ENCODE peak calls at places on chromosomes 5 and 9, in five cellular contexts. One of them, this sample, is unnamed.

GRCh38 chr5:6713274-6714181 is at the start of gene TENT4A:
- DNase-seq in breast epithelium: no peak
- DNase-seq in neuronal stem cell: no peak
- DNase-seq in uterus: peak; percentile 54
- DNase-seq in fibroblast of lung: peak; percentile 27
- DNase-seq in this sample: peak; percentile 97

GRCh38 chr5:170571331-170571731 is 67.5 kb downstream of the KCNIP1 start:
- DNase-seq in breast epithelium: no peak
- DNase-seq in neuronal stem cell: no peak
- DNase-seq in uterus: no peak
- DNase-seq in fibroblast of lung: peak; percentile 89
- DNase-seq in this sample: no peak

GRCh38 chr9:17191095-17191494 is 56.3 kb downstream of the CNTLN start:
- DNase-seq in breast epithelium: no peak
- DNase-seq in neuronal stem cell: no peak
- DNase-seq in uterus: no peak
- DNase-seq in fibroblast of lung: peak; percentile 10
- DNase-seq in this sample: no peak

GRCh38 chr5:107542831-107543231 is 127.9 kb downstream of the EFNA5 start:
- DNase-seq in breast epithelium: peak; percentile 73
- DNase-seq in neuronal stem cell: no peak
- DNase-seq in uterus: peak; percentile 69
- DNase-seq in fibroblast of lung: peak; percentile 73
- DNase-seq in this sample: no peak

GRCh38 chr9:16192403-16193017 is 639.7 kb downstream of the CCDC171 start:
- DNase-seq in breast epithelium: no peak
- DNase-seq in neuronal stem cell: no peak
- DNase-seq in uterus: no peak
- DNase-seq in fibroblast of lung: peak; percentile 71
- DNase-seq in this sample: no peak

GRCh38 chr5:64149268-64149667 is 16.4 kb upstream of the RNF180 start:
- DNase-seq in breast epithelium: no peak
- DNase-seq in neuronal stem cell: no peak
- DNase-seq in uterus: no peak
- DNase-seq in fibroblast of lung: no peak
- DNase-seq in this sample: no peak

GRCh38 chr5:157245477-157245876 is 20.4 kb upstream of the CYFIP2 start:
- DNase-seq in breast epithelium: no peak
- DNase-seq in neuronal stem cell: no peak
- DNase-seq in uterus: no peak
- DNase-seq in fibroblast of lung: peak; percentile 47
- DNase-seq in this sample: no peak

GRCh38 chr9:98159790-98160189 is 32.6 kb downstream of the CORO2A start:
- DNase-seq in breast epithelium: no peak
- DNase-seq in neuronal stem cell: no peak
- DNase-seq in uterus: no peak
- DNase-seq in fibroblast of lung: no peak
- DNase-seq in this sample: no peak

GRCh38 chr9:7186175-7186574 is 428.4 kb downstream of the KDM4C start:
- DNase-seq in breast epithelium: no peak
- DNase-seq in neuronal stem cell: no peak
- DNase-seq in uterus: no peak
- DNase-seq in fibroblast of lung: no peak
- DNase-seq in this sample: no peak

GRCh38 chr5:157004893-157005551 is 42.0 kb upstream of the TIMD4 start:
- DNase-seq in breast epithelium: no peak
- DNase-seq in neuronal stem cell: no peak
- DNase-seq in uterus: no peak
- DNase-seq in fibroblast of lung: peak; percentile 26
- DNase-seq in this sample: no peak

GRCh38 chr5:77186990-77187389 is 23.5 kb upstream of the PDE8B start:
- DNase-seq in breast epithelium: no peak
- DNase-seq in neuronal stem cell: no peak
- DNase-seq in uterus: no peak
- DNase-seq in fibroblast of lung: no peak
- DNase-seq in this sample: no peak

GRCh38 chr5:82388186-82388585 is 110.0 kb upstream of the RPS23 start:
- DNase-seq in breast epithelium: no peak
- DNase-seq in neuronal stem cell: no peak
- DNase-seq in uterus: no peak
- DNase-seq in fibroblast of lung: peak; percentile 97
- DNase-seq in this sample: no peak

GRCh38 chr5:27590503-27590902 is 552.1 kb upstream of the CDH9 start:
- DNase-seq in breast epithelium: no peak
- DNase-seq in neuronal stem cell: no peak
- DNase-seq in uterus: no peak
- DNase-seq in fibroblast of lung: no peak
- DNase-seq in this sample: no peak

GRCh38 chr9:137217276-137218211 is 4.5 kb downstream of the RNF208 start:
- DNase-seq in breast epithelium: peak; percentile 92
- DNase-seq in neuronal stem cell: no peak
- DNase-seq in uterus: peak; percentile 62
- DNase-seq in fibroblast of lung: no peak
- DNase-seq in this sample: no peak

GRCh38 chr5:145965804-145966203 is 29.4 kb downstream of the SH3RF2 start:
- DNase-seq in breast epithelium: no peak
- DNase-seq in neuronal stem cell: no peak
- DNase-seq in uterus: no peak
- DNase-seq in fibroblast of lung: no peak
- DNase-seq in this sample: no peak

GRCh38 chr5:58887311-58887710 is 304.4 kb downstream of the RAB3C start:
- DNase-seq in breast epithelium: no peak
- DNase-seq in neuronal stem cell: no peak
- DNase-seq in uterus: no peak
- DNase-seq in fibroblast of lung: no peak
- DNase-seq in this sample: no peak

GRCh38 chr5:6905423-6905822 is 192.2 kb downstream of the TENT4A start:
- DNase-seq in breast epithelium: no peak
- DNase-seq in neuronal stem cell: no peak
- DNase-seq in uterus: no peak
- DNase-seq in fibroblast of lung: no peak
- DNase-seq in this sample: no peak

GRCh38 chr5:55370291-55370925 is 62.6 kb downstream of the MTREX start:
- DNase-seq in breast epithelium: no peak
- DNase-seq in neuronal stem cell: no peak
- DNase-seq in uterus: no peak
- DNase-seq in fibroblast of lung: no peak
- DNase-seq in this sample: no peak

GRCh38 chr5:139414601-139415121 is 10.8 kb upstream of the SPATA24 start:
- DNase-seq in breast epithelium: no peak
- DNase-seq in neuronal stem cell: no peak
- DNase-seq in uterus: no peak
- DNase-seq in fibroblast of lung: peak; percentile 48
- DNase-seq in this sample: no peak

GRCh38 chr5:41161271-41161670 is 52.1 kb downstream of the C6 start:
- DNase-seq in breast epithelium: no peak
- DNase-seq in neuronal stem cell: no peak
- DNase-seq in uterus: no peak
- DNase-seq in fibroblast of lung: peak; percentile 60
- DNase-seq in this sample: no peak

GRCh38 chr9:68759981-68760673 is 55.1 kb downstream of the PIP5K1B start:
- DNase-seq in breast epithelium: no peak
- DNase-seq in neuronal stem cell: no peak
- DNase-seq in uterus: no peak
- DNase-seq in fibroblast of lung: no peak
- DNase-seq in this sample: no peak

GRCh38 chr9:70479880-70480291 is 65.4 kb upstream of the KLF9 start:
- DNase-seq in breast epithelium: no peak
- DNase-seq in neuronal stem cell: no peak
- DNase-seq in uterus: no peak
- DNase-seq in fibroblast of lung: peak; percentile 84
- DNase-seq in this sample: no peak

GRCh38 chr9:13186091-13186490 is 93.4 kb downstream of the MPDZ start:
- DNase-seq in breast epithelium: no peak
- DNase-seq in neuronal stem cell: no peak
- DNase-seq in uterus: no peak
- DNase-seq in fibroblast of lung: peak; percentile 50
- DNase-seq in this sample: no peak

GRCh38 chr9:112174223-112174964 is 703 bp downstream of the SUSD1 start:
- DNase-seq in breast epithelium: no peak
- DNase-seq in neuronal stem cell: no peak
- DNase-seq in uterus: peak; percentile 40
- DNase-seq in fibroblast of lung: peak; percentile 45
- DNase-seq in this sample: peak; percentile 57

GRCh38 chr5:67047616-67048015 is 149.0 kb downstream of the CD180 start:
- DNase-seq in breast epithelium: no peak
- DNase-seq in neuronal stem cell: no peak
- DNase-seq in uterus: no peak
- DNase-seq in fibroblast of lung: no peak
- DNase-seq in this sample: no peak

GRCh38 chr9:134474058-134474370 is 147.8 kb downstream of the RXRA start:
- DNase-seq in breast epithelium: no peak
- DNase-seq in neuronal stem cell: no peak
- DNase-seq in uterus: peak; percentile 61
- DNase-seq in fibroblast of lung: peak; percentile 56
- DNase-seq in this sample: no peak

GRCh38 chr5:132049093-132049492 is 11.4 kb upstream of the IL3 start:
- DNase-seq in breast epithelium: no peak
- DNase-seq in neuronal stem cell: no peak
- DNase-seq in uterus: no peak
- DNase-seq in fibroblast of lung: no peak
- DNase-seq in this sample: no peak

GRCh38 chr5:163489055-163489744 is 16.2 kb upstream of the MAT2B start:
- DNase-seq in breast epithelium: no peak
- DNase-seq in neuronal stem cell: no peak
- DNase-seq in uterus: no peak
- DNase-seq in fibroblast of lung: no peak
- DNase-seq in this sample: no peak

GRCh38 chr5:139105621-139106071 is 92.5 kb downstream of the SIL1 start:
- DNase-seq in breast epithelium: no peak
- DNase-seq in neuronal stem cell: peak; percentile 23
- DNase-seq in uterus: no peak
- DNase-seq in fibroblast of lung: no peak
- DNase-seq in this sample: no peak

GRCh38 chr9:22227986-22228385 is 218.6 kb upstream of the DMRTA1 start:
- DNase-seq in breast epithelium: no peak
- DNase-seq in neuronal stem cell: no peak
- DNase-seq in uterus: no peak
- DNase-seq in fibroblast of lung: no peak
- DNase-seq in this sample: no peak
- H3K9me3 ChIP-seq in breast epithelium: peaks cover 15% of the 10 kb centered on the region
- H3K9me3 ChIP-seq in neuronal stem cell: no peaks in the 10 kb centered on the region
- H3K9me3 ChIP-seq in uterus: no peaks in the 10 kb centered on the region
- H3K9me3 ChIP-seq in fibroblast of lung: no peaks in the 10 kb centered on the region
- H3K9me3 ChIP-seq in this sample: no peaks in the 10 kb centered on the region

DNA sequence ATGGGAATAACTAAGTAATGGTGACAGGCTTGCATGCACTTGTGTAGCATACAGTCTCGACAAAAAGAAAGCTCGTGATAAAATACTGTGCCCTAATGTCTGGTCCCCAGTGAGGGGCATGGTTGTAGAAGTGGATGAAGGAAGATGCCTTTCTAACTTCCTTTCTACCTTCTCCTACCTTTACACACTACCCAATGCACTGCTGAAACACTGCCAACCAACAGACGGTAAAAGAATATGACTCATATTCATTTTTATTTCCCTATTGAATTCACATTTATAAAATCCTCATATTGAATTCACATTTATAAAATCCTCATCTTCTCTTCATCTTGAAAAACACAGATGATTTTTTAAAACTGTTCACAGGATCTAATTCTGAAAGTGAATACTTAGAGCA is 223.0 kb downstream of the PJA2 start:
- DNase-seq in breast epithelium: no peak
- DNase-seq in neuronal stem cell: no peak
- DNase-seq in uterus: no peak
- DNase-seq in fibroblast of lung: no peak
- DNase-seq in this sample: no peak
- H3K9me3 ChIP-seq in breast epithelium: no peaks in the 10 kb centered on the region
- H3K9me3 ChIP-seq in neuronal stem cell: no peaks in the 10 kb centered on the region
- H3K9me3 ChIP-seq in uterus: no peaks in the 10 kb centered on the region
- H3K9me3 ChIP-seq in fibroblast of lung: no peaks in the 10 kb centered on the region
- H3K9me3 ChIP-seq in this sample: peaks cover 2% of the 10 kb centered on the region

GRCh38 chr5:38341641-38342040 is 83.3 kb downstream of the EGFLAM start:
- DNase-seq in breast epithelium: no peak
- DNase-seq in neuronal stem cell: no peak
- DNase-seq in uterus: no peak
- DNase-seq in fibroblast of lung: no peak
- DNase-seq in this sample: no peak

GRCh38 chr5:38342261-38342660 is 83.9 kb downstream of the EGFLAM start:
- DNase-seq in breast epithelium: no peak
- DNase-seq in neuronal stem cell: no peak
- DNase-seq in uterus: no peak
- DNase-seq in fibroblast of lung: no peak
- DNase-seq in this sample: no peak

GRCh38 chr5:38338455-38338854 is 80.1 kb downstream of the EGFLAM start:
- DNase-seq in breast epithelium: no peak
- DNase-seq in neuronal stem cell: no peak
- DNase-seq in uterus: no peak
- DNase-seq in fibroblast of lung: no peak
- DNase-seq in this sample: no peak

GRCh38 chr5:38340961-38341500 is 82.7 kb downstream of the EGFLAM start:
- DNase-seq in breast epithelium: no peak
- DNase-seq in neuronal stem cell: no peak
- DNase-seq in uterus: no peak
- DNase-seq in fibroblast of lung: no peak
- DNase-seq in this sample: no peak

DNA sequence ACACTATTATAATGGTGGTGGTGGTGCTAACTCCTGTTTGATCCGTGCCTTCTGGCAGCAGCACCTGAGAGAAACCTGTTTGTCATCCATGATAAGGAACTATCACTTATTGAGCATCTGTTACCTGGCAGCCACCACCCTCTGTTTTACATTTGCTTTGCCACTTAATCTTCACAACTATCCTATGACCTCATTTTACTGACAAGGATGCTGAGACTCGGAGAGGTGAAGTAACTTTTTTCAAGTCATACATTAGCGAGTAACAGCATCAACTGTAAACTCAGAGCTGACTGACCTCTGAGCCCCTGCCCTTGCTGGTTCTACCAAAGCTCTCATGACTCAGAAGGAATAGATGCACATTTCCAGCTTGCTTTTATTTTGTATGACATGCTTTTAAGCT is 81.1 kb downstream of the EGFLAM start:
- DNase-seq in breast epithelium: no peak
- DNase-seq in neuronal stem cell: no peak
- DNase-seq in uterus: no peak
- DNase-seq in fibroblast of lung: no peak
- DNase-seq in this sample: no peak
- H3K9me3 ChIP-seq in breast epithelium: no peaks in the 10 kb centered on the region
- H3K9me3 ChIP-seq in neuronal stem cell: no peaks in the 10 kb centered on the region
- H3K9me3 ChIP-seq in uterus: no peaks in the 10 kb centered on the region
- H3K9me3 ChIP-seq in fibroblast of lung: no peaks in the 10 kb centered on the region
- H3K9me3 ChIP-seq in this sample: no peaks in the 10 kb centered on the region

GRCh38 chr5:179403426-179404147 is 58.3 kb upstream of the ADAMTS2 start:
- DNase-seq in breast epithelium: no peak
- DNase-seq in neuronal stem cell: no peak
- DNase-seq in uterus: no peak
- DNase-seq in fibroblast of lung: no peak
- DNase-seq in this sample: no peak

GRCh38 chr5:179405054-179405416 is 59.8 kb upstream of the ADAMTS2 start:
- DNase-seq in breast epithelium: no peak
- DNase-seq in neuronal stem cell: no peak
- DNase-seq in uterus: no peak
- DNase-seq in fibroblast of lung: no peak
- DNase-seq in this sample: no peak

GRCh38 chr5:179406031-179406681 is 60.9 kb upstream of the ADAMTS2 start:
- DNase-seq in breast epithelium: no peak
- DNase-seq in neuronal stem cell: no peak
- DNase-seq in uterus: no peak
- DNase-seq in fibroblast of lung: no peak
- DNase-seq in this sample: no peak

GRCh38 chr5:179405426-179406030 is 60.3 kb upstream of the ADAMTS2 start:
- DNase-seq in breast epithelium: no peak
- DNase-seq in neuronal stem cell: no peak
- DNase-seq in uterus: no peak
- DNase-seq in fibroblast of lung: no peak
- DNase-seq in this sample: no peak

GRCh38 chr5:179404321-179405053 is 59.2 kb upstream of the ADAMTS2 start:
- DNase-seq in breast epithelium: no peak
- DNase-seq in neuronal stem cell: no peak
- DNase-seq in uterus: no peak
- DNase-seq in fibroblast of lung: no peak
- DNase-seq in this sample: no peak
- H3K9me3 ChIP-seq in breast epithelium: peaks cover 23% of the 10 kb centered on the region
- H3K9me3 ChIP-seq in neuronal stem cell: peaks cover 5% of the 10 kb centered on the region
- H3K9me3 ChIP-seq in uterus: no peaks in the 10 kb centered on the region
- H3K9me3 ChIP-seq in fibroblast of lung: no peaks in the 10 kb centered on the region
- H3K9me3 ChIP-seq in this sample: peaks cover 3% of the 10 kb centered on the region

This sample was measured in T-helper 17 cell.